ENCODE peak calls at places on chromosomes 1 and 21, in nine cellular contexts. K, W, S, H, E, N, R, O and I are unnamed samples.

GRCh38 chr1:97864615-97865014 is 56.2 kb downstream of the DPYD start:
- DNase-seq in K (no peak), W (no peak), S (no peak), H (no peak), E (no peak), N (no peak), R (no peak), O (no peak), I (no peak)

GRCh38 chr1:230163719-230164118 is 96.7 kb downstream of the GALNT2 start:
- DNase-seq in K (peak), W (no peak), S (no peak), H (no peak), E (no peak), N (no peak), R (no peak), O (no peak), I (no peak)

GRCh38 chr1:22689505-22689904 is 21.1 kb upstream of the EPHB2 start:
- DNase-seq in K (peak), W (peak), S (no peak), H (no peak), E (no peak), N (peak), R (peak), O (no peak), I (no peak)

GRCh38 chr1:231603598-231604275 is 22.9 kb upstream of the DISC1 start:
- DNase-seq in K (no peak), W (no peak), S (no peak), H (peak), E (no peak), N (no peak), R (peak), O (peak), I (no peak)

GRCh38 chr1:2229032-2229920 is 1.2 kb downstream of the SKI start:
- DNase-seq in K (peak), W (no peak), S (peak), H (peak), E (no peak), N (no peak), R (peak), O (peak), I (peak)

GRCh38 chr1:244599937-244600350 is 53.0 kb upstream of the DESI2 start:
- DNase-seq in K (no peak), W (peak), S (no peak), H (no peak), E (no peak), N (peak), R (peak), O (peak), I (no peak)

GRCh38 chr1:67838180-67838912 is 5.1 kb upstream of the GNG12 start:
- DNase-seq in K (no peak), W (peak), S (no peak), H (no peak), E (no peak), N (no peak), R (peak), O (no peak), I (no peak)

GRCh38 chr1:247338723-247339270 is 7.1 kb upstream of the ZNF496 start:
- DNase-seq in K (no peak), W (no peak), S (no peak), H (no peak), E (no peak), N (no peak), R (no peak), O (no peak), I (no peak)

GRCh38 chr1:211591980-211592493 is 13.1 kb upstream of the SLC30A1 start:
- DNase-seq in K (no peak), W (peak), S (no peak), H (no peak), E (no peak), N (peak), R (peak), O (no peak), I (no peak)

GRCh38 chr1:56773341-56774066 is 45.7 kb downstream of the FYB2 start:
- DNase-seq in K (no peak), W (no peak), S (no peak), H (no peak), E (no peak), N (no peak), R (no peak), O (no peak), I (no peak)

GRCh38 chr1:44828841-44829440 is 14.1 kb downstream of the PTCH2 start:
- DNase-seq in K (no peak), W (no peak), S (no peak), H (no peak), E (peak), N (no peak), R (no peak), O (no peak), I (no peak)

GRCh38 chr1:16371725-16372124 is 4.7 kb downstream of the SZRD1 start:
- DNase-seq in K (no peak), W (no peak), S (no peak), H (no peak), E (no peak), N (peak), R (peak), O (no peak), I (no peak)

GRCh38 chr1:111857251-111857651 is 101.5 kb downstream of the DDX20 start:
- DNase-seq in K (no peak), W (no peak), S (no peak), H (no peak), E (no peak), N (no peak), R (no peak), O (no peak), I (no peak)

GRCh38 chr1:209542585-209542984 is 40.9 kb upstream of the CAMK1G start:
- DNase-seq in K (no peak), W (no peak), S (no peak), H (no peak), E (no peak), N (peak), R (no peak), O (no peak), I (no peak)

GRCh38 chr1:151852733-151853132 is 779 bp downstream of the THEM5 start:
- DNase-seq in K (no peak), W (no peak), S (no peak), H (no peak), E (no peak), N (no peak), R (no peak), O (no peak), I (no peak)

GRCh38 chr1:247324913-247325312 is 6.8 kb downstream of the ZNF496 start:
- DNase-seq in K (no peak), W (no peak), S (no peak), H (no peak), E (no peak), N (no peak), R (no peak), O (no peak), I (no peak)

GRCh38 chr1:53198241-53198651 is 1.6 kb downstream of the CPT2 start:
- DNase-seq in K (peak), W (peak), S (no peak), H (no peak), E (no peak), N (no peak), R (peak), O (peak), I (no peak)

GRCh38 chr1:40898434-40898900 is 36.3 kb upstream of the CITED4 start:
- DNase-seq in K (no peak), W (no peak), S (no peak), H (no peak), E (peak), N (peak), R (peak), O (no peak), I (no peak)

GRCh38 chr1:15406911-15407559 is 2.7 kb upstream of the EFHD2 start:
- DNase-seq in K (peak), W (peak), S (no peak), H (no peak), E (no peak), N (no peak), R (peak), O (no peak), I (peak)

GRCh38 chr1:156337888-156338179 is 258 bp downstream of the CCT3 start:
- DNase-seq in K (no peak), W (no peak), S (no peak), H (no peak), E (no peak), N (no peak), R (no peak), O (no peak), I (no peak)

GRCh38 chr1:10851024-10852013 is 54.9 kb upstream of the CASZ1 start:
- DNase-seq in K (no peak), W (no peak), S (no peak), H (no peak), E (no peak), N (no peak), R (no peak), O (no peak), I (no peak)

GRCh38 chr1:183543619-183544204 is 46.5 kb downstream of the NCF2 start:
- DNase-seq in K (no peak), W (peak), S (no peak), H (peak), E (no peak), N (no peak), R (peak), O (no peak), I (no peak)

GRCh38 chr1:25253911-25254310 is 6.7 kb upstream of the RSRP1 start:
- DNase-seq in K (no peak), W (no peak), S (no peak), H (no peak), E (no peak), N (no peak), R (no peak), O (no peak), I (no peak)

GRCh38 chr1:112370981-112371380 is 25.0 kb upstream of the CTTNBP2NL start:
- DNase-seq in K (no peak), W (no peak), S (no peak), H (no peak), E (no peak), N (no peak), R (no peak), O (no peak), I (no peak)

GRCh38 chr1:112575154-112575804 is 43.7 kb downstream of the ST7L start:
- DNase-seq in K (no peak), W (peak), S (no peak), H (no peak), E (no peak), N (peak), R (peak), O (no peak), I (no peak)

GRCh38 chr1:11845641-11846335 is 1.8 kb downstream of the NPPA start:
- DNase-seq in K (no peak), W (no peak), S (no peak), H (peak), E (no peak), N (no peak), R (peak), O (no peak), I (no peak)

GRCh38 chr1:248696261-248696660 is 6.3 kb downstream of the OR14I1 start:
- DNase-seq in K (no peak), W (no peak), S (no peak), H (peak), E (no peak), N (no peak), R (no peak), O (peak), I (no peak)

GRCh38 chr1:119327436-119328155 is 41.0 kb upstream of the HAO2 start:
- DNase-seq in K (peak), W (peak), S (peak), H (no peak), E (no peak), N (peak), R (peak), O (peak), I (no peak)

GRCh38 chr1:114510235-114511047 is 562 bp downstream of the TRIM33 start:
- DNase-seq in K (peak), W (no peak), S (peak), H (peak), E (peak), N (no peak), R (peak), O (peak), I (peak)

GRCh38 chr1:199399996-199400714 is 627.4 kb upstream of the NR5A2 start:
- DNase-seq in K (no peak), W (no peak), S (no peak), H (peak), E (no peak), N (no peak), R (no peak), O (no peak), I (no peak)

GRCh38 chr1:201488817-201489581 is 17.9 kb downstream of the CSRP1 start:
- DNase-seq in K (peak), W (peak), S (peak), H (no peak), E (peak), N (peak), R (peak), O (no peak), I (no peak)

GRCh38 chr1:85576642-85577420 is 3.7 kb upstream of the CCN1 start:
- DNase-seq in K (peak), W (no peak), S (peak), H (no peak), E (peak), N (no peak), R (peak), O (peak), I (no peak)

GRCh38 chr1:47976267-47976666 is 20.9 kb downstream of the TRABD2B start:
- DNase-seq in K (no peak), W (no peak), S (no peak), H (no peak), E (no peak), N (no peak), R (no peak), O (no peak), I (no peak)

DNA sequence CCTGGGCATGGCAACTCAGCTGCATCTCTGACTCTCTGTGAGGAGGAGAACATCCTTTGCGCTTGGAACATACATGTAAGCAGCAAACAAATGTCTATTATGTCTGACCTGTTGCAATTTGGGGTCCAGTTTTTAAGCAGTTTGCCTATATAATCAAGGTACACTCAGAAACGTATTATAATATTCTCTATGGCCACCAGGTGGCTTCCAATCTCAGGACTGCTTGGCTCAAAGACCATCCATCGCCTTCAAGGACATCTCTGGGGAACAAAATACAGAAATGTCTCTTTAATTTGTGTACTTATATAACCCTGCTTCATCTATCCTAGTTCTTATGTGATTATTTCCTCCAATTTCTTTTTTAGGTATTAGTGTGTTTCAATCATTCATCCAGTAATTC is 227.2 kb downstream of the OLFM3 start:
- DNase-seq in K (no peak), W (no peak), S (no peak), H (peak), E (no peak), N (no peak), R (peak), O (no peak), I (no peak)
- TF ChIP-seq CTCF in K (no peak), W (no peak), S (no peak), H (peak), E (peak), N (peak), R (peak), O (peak), I (no peak)

GRCh38 chr1:219806020-219806419 is 122.3 kb downstream of the SLC30A10 start:
- DNase-seq in K (no peak), W (no peak), S (no peak), H (no peak), E (no peak), N (no peak), R (no peak), O (no peak), I (no peak)
- TF ChIP-seq CTCF in K (no peak), W (no peak), S (no peak), H (no peak), E (no peak), N (no peak), R (no peak), O (no peak), I (no peak)

GRCh38 chr1:158564608-158565007 is 5.8 kb downstream of the OR6P1 start:
- DNase-seq in K (no peak), W (no peak), S (no peak), H (peak), E (no peak), N (no peak), R (no peak), O (no peak), I (no peak)

GRCh38 chr1:158570480-158570879 is at the start of gene OR6P1:
- DNase-seq in K (no peak), W (no peak), S (no peak), H (no peak), E (no peak), N (no peak), R (no peak), O (no peak), I (no peak)
- TF ChIP-seq CTCF in K (no peak), W (no peak), S (no peak), H (no peak), E (no peak), N (no peak), R (no peak), O (no peak), I (no peak)

GRCh38 chr1:213070399-213070798 is 19.4 kb downstream of the RPS6KC1 start:
- DNase-seq in K (no peak), W (peak), S (no peak), H (peak), E (no peak), N (peak), R (peak), O (no peak), I (no peak)
- TF ChIP-seq CTCF in K (no peak), W (peak), S (no peak), H (peak), E (no peak), N (peak), R (peak), O (no peak), I (no peak)

GRCh38 chr21:40850071-40850470 is 3.1 kb upstream of the DSCAM start:
- DNase-seq in K (no peak), W (no peak), S (no peak), H (no peak), E (no peak), N (no peak), R (no peak), O (no peak), I (no peak)

GRCh38 chr21:40851749-40852148 is 4.8 kb upstream of the DSCAM start:
- DNase-seq in K (no peak), W (no peak), S (no peak), H (no peak), E (no peak), N (no peak), R (no peak), O (no peak), I (no peak)

GRCh38 chr21:40852563-40852962 is 5.6 kb upstream of the DSCAM start:
- DNase-seq in K (no peak), W (no peak), S (no peak), H (no peak), E (no peak), N (no peak), R (no peak), O (no peak), I (no peak)

GRCh38 chr21:40853956-40854688 is 7.2 kb upstream of the DSCAM start:
- DNase-seq in K (no peak), W (no peak), S (no peak), H (no peak), E (no peak), N (no peak), R (no peak), O (no peak), I (no peak)
- TF ChIP-seq CTCF in K (no peak), W (no peak), S (no peak), H (no peak), E (no peak), N (no peak), R (no peak), O (no peak), I (no peak)

DNA sequence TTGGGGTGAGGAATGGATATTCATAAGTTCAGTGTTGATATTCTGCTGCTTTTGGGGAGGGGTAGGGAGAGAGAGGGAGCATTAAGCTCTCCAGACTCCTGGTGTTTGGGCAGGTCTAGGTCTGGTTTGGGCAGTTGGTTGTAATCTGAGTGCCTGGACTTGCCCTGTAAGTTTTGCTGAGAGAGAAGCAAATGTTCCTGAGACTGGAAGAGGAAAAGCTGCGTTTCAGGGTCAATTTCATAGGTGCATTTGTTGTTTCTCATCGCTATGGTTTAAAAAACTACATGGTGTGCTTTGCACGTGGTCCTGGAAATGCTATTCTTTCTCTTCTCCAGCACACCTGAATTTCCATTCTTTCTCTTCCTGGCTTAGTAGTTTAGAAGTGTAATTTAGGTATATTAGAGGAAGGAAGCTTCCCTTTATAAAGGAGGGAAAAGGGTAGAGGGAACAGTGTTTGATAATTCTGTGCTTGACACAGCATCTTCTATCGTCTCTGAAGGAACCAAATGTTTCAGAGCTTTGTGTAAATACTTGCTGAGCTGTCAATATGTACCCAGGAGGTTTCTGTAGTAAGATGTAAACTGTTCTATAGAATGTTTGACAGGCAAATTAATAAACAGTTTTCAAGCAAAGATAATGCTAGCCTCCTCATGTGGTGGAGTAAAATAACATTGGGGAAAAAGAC is 6.3 kb downstream of the ARID1A start:
- DNase-seq in K (no peak), W (no peak), S (no peak), H (no peak), E (no peak), N (no peak), R (no peak), O (no peak), I (no peak)
- TF ChIP-seq CTCF in K (no peak), W (no peak), S (no peak), H (no peak), E (no peak), N (no peak), R (no peak), O (no peak), I (no peak)

DNA sequence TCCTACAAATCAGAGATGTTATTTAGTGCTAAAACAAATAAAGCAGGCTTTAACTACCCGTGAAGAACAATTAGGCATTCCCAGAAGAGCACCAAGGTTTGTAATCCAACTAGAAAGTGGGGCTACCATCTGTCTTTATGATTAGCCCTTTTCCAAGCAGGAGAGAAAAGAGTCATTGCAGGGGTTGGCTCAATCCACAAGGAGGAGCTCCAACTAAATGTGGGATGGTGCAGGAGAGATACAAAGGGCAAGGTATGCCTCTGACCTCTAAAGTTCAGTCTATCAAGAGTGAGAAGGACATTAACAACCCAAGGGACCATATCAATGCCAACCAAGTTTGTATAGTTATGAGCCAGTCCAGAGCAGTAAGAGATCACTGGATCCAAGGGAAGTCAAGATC is 382.7 kb upstream of the DUSP10 start:
- DNase-seq in K (no peak), W (no peak), S (no peak), H (no peak), E (no peak), N (no peak), R (no peak), O (no peak), I (no peak)
- TF ChIP-seq CTCF in K (no peak), W (peak), S (no peak), H (peak), E (no peak), N (peak), R (peak), O (peak), I (no peak)

GRCh38 chr1:101438359-101438758 is 201.5 kb downstream of the S1PR1 start:
- DNase-seq in K (no peak), W (no peak), S (no peak), H (peak), E (no peak), N (no peak), R (peak), O (no peak), I (no peak)
- TF ChIP-seq CTCF in K (no peak), W (peak), S (no peak), H (peak), E (peak), N (peak), R (peak), O (no peak), I (peak)